ENCODE peak calls at places on chromosomes 3 and 15, in eight cellular contexts. One of them, this sample, is unnamed.

GRCh38 chr3:143825513-143825912 is 22.8 kb downstream of the SLC9A9 start:
- DNase-seq in thoracic aorta: no peak
- DNase-seq in Peyer's patch: no peak
- DNase-seq in stomach: no peak
- DNase-seq in cardiac muscle cell: no peak
- DNase-seq in Panc1: no peak
- DNase-seq in astrocyte of the spinal cord: no peak
- DNase-seq in NB4: no peak
- DNase-seq in this sample: no peak

GRCh38 chr3:20648294-20648693 is 462.3 kb upstream of the SGO1 start:
- DNase-seq in thoracic aorta: no peak
- DNase-seq in Peyer's patch: no peak
- DNase-seq in stomach: no peak
- DNase-seq in cardiac muscle cell: no peak
- DNase-seq in Panc1: no peak
- DNase-seq in astrocyte of the spinal cord: peak; percentile 86
- DNase-seq in NB4: peak; percentile 18
- DNase-seq in this sample: peak; percentile 99

GRCh38 chr3:183287301-183287971 is 34.4 kb downstream of the B3GNT5 start:
- DNase-seq in thoracic aorta: peak; percentile 21
- DNase-seq in Peyer's patch: no peak
- DNase-seq in stomach: no peak
- DNase-seq in cardiac muscle cell: no peak
- DNase-seq in Panc1: no peak
- DNase-seq in astrocyte of the spinal cord: peak; percentile 94
- DNase-seq in NB4: peak; percentile 42
- DNase-seq in this sample: no peak

GRCh38 chr3:190173426-190173825 is 52.7 kb upstream of the P3H2 start:
- DNase-seq in thoracic aorta: no peak
- DNase-seq in Peyer's patch: no peak
- DNase-seq in stomach: no peak
- DNase-seq in cardiac muscle cell: no peak
- DNase-seq in Panc1: no peak
- DNase-seq in astrocyte of the spinal cord: no peak
- DNase-seq in NB4: no peak
- DNase-seq in this sample: no peak

GRCh38 chr3:184380210-184380626 is 364 bp downstream of the CHRD start:
- DNase-seq in thoracic aorta: no peak
- DNase-seq in Peyer's patch: peak; percentile 71
- DNase-seq in stomach: peak; percentile 68
- DNase-seq in cardiac muscle cell: peak; percentile 83
- DNase-seq in Panc1: no peak
- DNase-seq in astrocyte of the spinal cord: peak; percentile 19
- DNase-seq in NB4: no peak
- DNase-seq in this sample: no peak

GRCh38 chr3:106068795-106069194 is 200.0 kb upstream of the CBLB start:
- DNase-seq in thoracic aorta: no peak
- DNase-seq in Peyer's patch: no peak
- DNase-seq in stomach: no peak
- DNase-seq in cardiac muscle cell: no peak
- DNase-seq in Panc1: no peak
- DNase-seq in astrocyte of the spinal cord: no peak
- DNase-seq in NB4: no peak
- DNase-seq in this sample: no peak

GRCh38 chr15:84833447-84833846 is 16.3 kb downstream of the ALPK3 start:
- DNase-seq in thoracic aorta: no peak
- DNase-seq in Peyer's patch: no peak
- DNase-seq in stomach: no peak
- DNase-seq in cardiac muscle cell: no peak
- DNase-seq in Panc1: no peak
- DNase-seq in astrocyte of the spinal cord: peak; percentile 26
- DNase-seq in NB4: peak; percentile 36
- DNase-seq in this sample: no peak

GRCh38 chr3:183481582-183481981 is 53.2 kb upstream of the MCF2L2 start:
- DNase-seq in thoracic aorta: no peak
- DNase-seq in Peyer's patch: no peak
- DNase-seq in stomach: no peak
- DNase-seq in cardiac muscle cell: no peak
- DNase-seq in Panc1: no peak
- DNase-seq in astrocyte of the spinal cord: no peak
- DNase-seq in NB4: no peak
- DNase-seq in this sample: no peak

GRCh38 chr15:40295297-40295696 is 12.4 kb upstream of the ANKRD63 start:
- DNase-seq in thoracic aorta: no peak
- DNase-seq in Peyer's patch: no peak
- DNase-seq in stomach: no peak
- DNase-seq in cardiac muscle cell: no peak
- DNase-seq in Panc1: no peak
- DNase-seq in astrocyte of the spinal cord: no peak
- DNase-seq in NB4: no peak
- DNase-seq in this sample: no peak

GRCh38 chr15:40325188-40325587 is 1.7 kb downstream of the INAFM2 start:
- DNase-seq in thoracic aorta: no peak
- DNase-seq in Peyer's patch: no peak
- DNase-seq in stomach: no peak
- DNase-seq in cardiac muscle cell: no peak
- DNase-seq in Panc1: no peak
- DNase-seq in astrocyte of the spinal cord: no peak
- DNase-seq in NB4: no peak
- DNase-seq in this sample: no peak

GRCh38 chr3:27533718-27534578 is 49.8 kb upstream of the SLC4A7 start:
- DNase-seq in thoracic aorta: peak; percentile 77
- DNase-seq in Peyer's patch: no peak
- DNase-seq in stomach: peak; percentile 28
- DNase-seq in cardiac muscle cell: no peak
- DNase-seq in Panc1: peak; percentile 99
- DNase-seq in astrocyte of the spinal cord: peak; percentile 99
- DNase-seq in NB4: peak; percentile 44
- DNase-seq in this sample: peak; percentile 95

GRCh38 chr3:53083496-53083895 is 37.6 kb upstream of the SFMBT1 start:
- DNase-seq in thoracic aorta: no peak
- DNase-seq in Peyer's patch: no peak
- DNase-seq in stomach: no peak
- DNase-seq in cardiac muscle cell: no peak
- DNase-seq in Panc1: no peak
- DNase-seq in astrocyte of the spinal cord: peak; percentile 73
- DNase-seq in NB4: no peak
- DNase-seq in this sample: peak; percentile 69

GRCh38 chr3:114406286-114406685 is 112.5 kb downstream of the TIGIT start:
- DNase-seq in thoracic aorta: no peak
- DNase-seq in Peyer's patch: no peak
- DNase-seq in stomach: no peak
- DNase-seq in cardiac muscle cell: no peak
- DNase-seq in Panc1: no peak
- DNase-seq in astrocyte of the spinal cord: peak; percentile 36
- DNase-seq in NB4: no peak
- DNase-seq in this sample: no peak

GRCh38 chr3:188472331-188472730 is 318.4 kb downstream of the LPP start:
- DNase-seq in thoracic aorta: no peak
- DNase-seq in Peyer's patch: no peak
- DNase-seq in stomach: no peak
- DNase-seq in cardiac muscle cell: no peak
- DNase-seq in Panc1: no peak
- DNase-seq in astrocyte of the spinal cord: peak; percentile 45
- DNase-seq in NB4: no peak
- DNase-seq in this sample: no peak

GRCh38 chr3:106824856-106825255 is 552.4 kb upstream of the CCDC54 start:
- DNase-seq in thoracic aorta: no peak
- DNase-seq in Peyer's patch: no peak
- DNase-seq in stomach: no peak
- DNase-seq in cardiac muscle cell: peak; percentile 12
- DNase-seq in Panc1: peak; percentile 13
- DNase-seq in astrocyte of the spinal cord: peak; percentile 84
- DNase-seq in NB4: peak; percentile 10
- DNase-seq in this sample: no peak

GRCh38 chr15:90813796-90814192 is 54.6 kb upstream of the FURIN start:
- DNase-seq in thoracic aorta: no peak
- DNase-seq in Peyer's patch: no peak
- DNase-seq in stomach: peak; percentile 16
- DNase-seq in cardiac muscle cell: no peak
- DNase-seq in Panc1: no peak
- DNase-seq in astrocyte of the spinal cord: no peak
- DNase-seq in NB4: no peak
- DNase-seq in this sample: no peak

GRCh38 chr3:163622384-163622783 is 1455.9 kb downstream of the SI start:
- DNase-seq in thoracic aorta: no peak
- DNase-seq in Peyer's patch: no peak
- DNase-seq in stomach: no peak
- DNase-seq in cardiac muscle cell: peak; percentile 80
- DNase-seq in Panc1: no peak
- DNase-seq in astrocyte of the spinal cord: no peak
- DNase-seq in NB4: peak; percentile 16
- DNase-seq in this sample: no peak

GRCh38 chr3:196422976-196423781 is 9.0 kb downstream of the UBXN7 start:
- DNase-seq in thoracic aorta: no peak
- DNase-seq in Peyer's patch: peak; percentile 59
- DNase-seq in stomach: peak; percentile 74
- DNase-seq in cardiac muscle cell: peak; percentile 36
- DNase-seq in Panc1: no peak
- DNase-seq in astrocyte of the spinal cord: peak; percentile 15
- DNase-seq in NB4: no peak
- DNase-seq in this sample: no peak

GRCh38 chr3:44056446-44057240 is 185.0 kb upstream of the TOPAZ1 start:
- DNase-seq in thoracic aorta: no peak
- DNase-seq in Peyer's patch: no peak
- DNase-seq in stomach: no peak
- DNase-seq in cardiac muscle cell: no peak
- DNase-seq in Panc1: no peak
- DNase-seq in astrocyte of the spinal cord: no peak
- DNase-seq in NB4: no peak
- DNase-seq in this sample: no peak

GRCh38 chr3:44055951-44056350 is 185.7 kb upstream of the TOPAZ1 start:
- DNase-seq in thoracic aorta: no peak
- DNase-seq in Peyer's patch: no peak
- DNase-seq in stomach: no peak
- DNase-seq in cardiac muscle cell: no peak
- DNase-seq in Panc1: no peak
- DNase-seq in astrocyte of the spinal cord: peak; percentile 63
- DNase-seq in NB4: no peak
- DNase-seq in this sample: no peak

GRCh38 chr3:44060164-44060563 is 181.5 kb upstream of the TOPAZ1 start:
- DNase-seq in thoracic aorta: no peak
- DNase-seq in Peyer's patch: no peak
- DNase-seq in stomach: no peak
- DNase-seq in cardiac muscle cell: no peak
- DNase-seq in Panc1: no peak
- DNase-seq in astrocyte of the spinal cord: no peak
- DNase-seq in NB4: no peak
- DNase-seq in this sample: no peak

GRCh38 chr3:44058868-44059203 is 182.8 kb upstream of the TOPAZ1 start:
- DNase-seq in thoracic aorta: no peak
- DNase-seq in Peyer's patch: no peak
- DNase-seq in stomach: no peak
- DNase-seq in cardiac muscle cell: no peak
- DNase-seq in Panc1: no peak
- DNase-seq in astrocyte of the spinal cord: no peak
- DNase-seq in NB4: no peak
- DNase-seq in this sample: no peak

GRCh38 chr3:44058022-44058867 is 183.4 kb upstream of the TOPAZ1 start:
- DNase-seq in thoracic aorta: no peak
- DNase-seq in Peyer's patch: no peak
- DNase-seq in stomach: no peak
- DNase-seq in cardiac muscle cell: no peak
- DNase-seq in Panc1: no peak
- DNase-seq in astrocyte of the spinal cord: peak; percentile 79
- DNase-seq in NB4: peak; percentile 3
- DNase-seq in this sample: peak; percentile 22
- H3K4me3 ChIP-seq in thoracic aorta: no peak overlapping the region
- H3K4me3 ChIP-seq in Peyer's patch: no peak overlapping the region
- H3K4me3 ChIP-seq in stomach: no peak overlapping the region
- H3K4me3 ChIP-seq in cardiac muscle cell: no peak overlapping the region
- H3K4me3 ChIP-seq in Panc1: no peak overlapping the region
- H3K4me3 ChIP-seq in astrocyte of the spinal cord: no peak overlapping the region
- H3K4me3 ChIP-seq in NB4: no peak overlapping the region
- H3K4me3 ChIP-seq in this sample: no peak overlapping the region

GRCh38 chr3:8762607-8763377 is 6.6 kb downstream of the OXTR start:
- DNase-seq in thoracic aorta: no peak
- DNase-seq in Peyer's patch: no peak
- DNase-seq in stomach: no peak
- DNase-seq in cardiac muscle cell: no peak
- DNase-seq in Panc1: no peak
- DNase-seq in astrocyte of the spinal cord: no peak
- DNase-seq in NB4: no peak
- DNase-seq in this sample: no peak
- H3K4me3 ChIP-seq in thoracic aorta: no peak overlapping the region
- H3K4me3 ChIP-seq in Peyer's patch: no peak overlapping the region
- H3K4me3 ChIP-seq in stomach: no peak overlapping the region
- H3K4me3 ChIP-seq in cardiac muscle cell: no peak overlapping the region
- H3K4me3 ChIP-seq in Panc1: no peak overlapping the region
- H3K4me3 ChIP-seq in astrocyte of the spinal cord: no peak overlapping the region
- H3K4me3 ChIP-seq in NB4: no peak overlapping the region
- H3K4me3 ChIP-seq in this sample: no peak overlapping the region

GRCh38 chr3:40873456-40873855 is 325.8 kb upstream of the CTNNB1 start:
- DNase-seq in thoracic aorta: no peak
- DNase-seq in Peyer's patch: no peak
- DNase-seq in stomach: no peak
- DNase-seq in cardiac muscle cell: no peak
- DNase-seq in Panc1: no peak
- DNase-seq in astrocyte of the spinal cord: no peak
- DNase-seq in NB4: no peak
- DNase-seq in this sample: no peak
- H3K4me3 ChIP-seq in thoracic aorta: no peak overlapping the region
- H3K4me3 ChIP-seq in Peyer's patch: no peak overlapping the region
- H3K4me3 ChIP-seq in stomach: no peak overlapping the region
- H3K4me3 ChIP-seq in cardiac muscle cell: no peak overlapping the region
- H3K4me3 ChIP-seq in Panc1: no peak overlapping the region
- H3K4me3 ChIP-seq in astrocyte of the spinal cord: no peak overlapping the region
- H3K4me3 ChIP-seq in NB4: no peak overlapping the region
- H3K4me3 ChIP-seq in this sample: no peak overlapping the region

DNA sequence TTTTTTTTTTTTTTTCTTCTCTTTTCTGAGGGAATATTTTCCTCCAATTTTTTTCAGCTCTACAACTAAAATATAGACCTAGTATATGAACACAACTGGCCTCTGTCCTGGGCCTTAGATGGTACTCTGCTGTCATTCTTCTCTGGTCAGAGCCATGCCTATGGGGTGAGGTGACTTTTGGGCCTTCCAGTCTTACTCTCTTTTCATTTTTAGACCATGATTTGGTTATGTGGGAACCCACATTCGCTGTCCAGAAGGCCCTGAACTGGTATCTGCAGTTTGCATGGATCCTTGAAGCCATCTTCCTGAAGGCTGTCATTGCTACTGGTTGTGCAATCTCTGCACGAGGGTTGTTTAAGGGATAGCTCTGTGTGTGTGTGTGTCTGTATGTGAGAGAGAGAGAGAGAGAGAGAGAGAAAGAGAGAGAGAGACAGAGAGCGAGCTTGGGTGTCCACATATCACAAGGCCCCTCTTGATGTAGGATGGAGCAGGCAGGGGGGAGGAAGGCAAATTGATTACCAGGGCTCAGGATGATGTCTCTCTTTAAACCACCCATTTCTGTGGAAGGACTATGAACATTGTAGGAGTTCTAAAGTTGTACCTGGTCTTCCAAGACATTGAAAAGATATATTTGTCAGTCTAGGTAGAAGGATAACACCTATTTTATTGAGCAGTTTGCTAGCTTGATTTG is 6.9 kb downstream of the TGFBR2 start:
- DNase-seq in thoracic aorta: no peak
- DNase-seq in Peyer's patch: no peak
- DNase-seq in stomach: no peak
- DNase-seq in cardiac muscle cell: no peak
- DNase-seq in Panc1: no peak
- DNase-seq in astrocyte of the spinal cord: no peak
- DNase-seq in NB4: peak; percentile 74
- DNase-seq in this sample: no peak
- H3K4me3 ChIP-seq in thoracic aorta: peak overlapping the region; percentile 3
- H3K4me3 ChIP-seq in Peyer's patch: no peak overlapping the region
- H3K4me3 ChIP-seq in stomach: no peak overlapping the region
- H3K4me3 ChIP-seq in cardiac muscle cell: no peak overlapping the region
- H3K4me3 ChIP-seq in Panc1: no peak overlapping the region
- H3K4me3 ChIP-seq in astrocyte of the spinal cord: no peak overlapping the region
- H3K4me3 ChIP-seq in NB4: no peak overlapping the region
- H3K4me3 ChIP-seq in this sample: no peak overlapping the region

This sample was measured in HFF-Myc.